ENCODE peak calls at places on chromosome 13, in five cellular contexts. One of them, this sample, is unnamed.

GRCh38 chr13:97205971-97206370 is 16.2 kb upstream of the MBNL2 start:
- DNase-seq in astrocyte of the hippocampus: peak
- DNase-seq in NCI-H774: no peak
- DNase-seq in ELR: peak
- DNase-seq in adipocyte: peak
- DNase-seq in this sample: no peak

GRCh38 chr13:90447735-90448103 is 899.8 kb upstream of the MIR17HG start:
- DNase-seq in NCI-H774: no peak
- DNase-seq in ELR: peak
- DNase-seq in astrocyte of the hippocampus: peak
- DNase-seq in adipocyte: peak
- DNase-seq in this sample: no peak

GRCh38 chr13:91482427-91482826 is 84.0 kb downstream of the GPC5 start:
- DNase-seq in ELR: no peak
- DNase-seq in adipocyte: no peak
- DNase-seq in astrocyte of the hippocampus: peak
- DNase-seq in NCI-H774: no peak
- DNase-seq in this sample: no peak

GRCh38 chr13:44024496-44025155 is 144.9 kb downstream of the LACC1 start:
- DNase-seq in astrocyte of the hippocampus: no peak
- DNase-seq in NCI-H774: no peak
- DNase-seq in adipocyte: no peak
- DNase-seq in ELR: no peak
- DNase-seq in this sample: no peak

GRCh38 chr13:23899555-23899954 is 2.3 kb upstream of the C1QTNF9B start:
- DNase-seq in ELR: peak
- DNase-seq in astrocyte of the hippocampus: peak
- DNase-seq in NCI-H774: no peak
- DNase-seq in adipocyte: peak
- DNase-seq in this sample: peak

GRCh38 chr13:52850396-52851152 is 2.1 kb upstream of the PCDH8 start:
- DNase-seq in ELR: peak
- DNase-seq in NCI-H774: peak
- DNase-seq in adipocyte: peak
- DNase-seq in astrocyte of the hippocampus: peak
- DNase-seq in this sample: peak

GRCh38 chr13:41652735-41653361 is 195.5 kb downstream of the RGCC start:
- DNase-seq in NCI-H774: no peak
- DNase-seq in ELR: peak
- DNase-seq in astrocyte of the hippocampus: peak
- DNase-seq in adipocyte: peak
- DNase-seq in this sample: peak

GRCh38 chr13:24624801-24625231 is 55.4 kb upstream of the ATP12A start:
- DNase-seq in astrocyte of the hippocampus: no peak
- DNase-seq in adipocyte: no peak
- DNase-seq in ELR: no peak
- DNase-seq in NCI-H774: no peak
- DNase-seq in this sample: no peak

GRCh38 chr13:25876256-25876655 is 175.6 kb downstream of the SHISA2 start:
- DNase-seq in astrocyte of the hippocampus: no peak
- DNase-seq in adipocyte: no peak
- DNase-seq in NCI-H774: no peak
- DNase-seq in ELR: no peak
- DNase-seq in this sample: no peak

GRCh38 chr13:32669030-32669646 is 82.9 kb downstream of the PDS5B start:
- DNase-seq in astrocyte of the hippocampus: peak
- DNase-seq in ELR: peak
- DNase-seq in adipocyte: peak
- DNase-seq in NCI-H774: no peak
- DNase-seq in this sample: peak